ENCODE peak calls at places on chromosomes 5 and 9, in seven cellular contexts. J, N, E, L, F, P and Q are unnamed samples.

GRCh38 chr9:130952065-130952762 is 13.2 kb upstream of the FIBCD1 start:
- DNase-seq in P (no peak), F (no peak), N (no peak), E (no peak), J (no peak), L (no peak), Q (no peak)

GRCh38 chr5:52771343-52772039 is 16.2 kb upstream of the ITGA1 start:
- DNase-seq in F (no peak), E (no peak), J (no peak), N (no peak), L (no peak), P (no peak), Q (no peak)

GRCh38 chr9:87437966-87438365 is 59.7 kb upstream of the DAPK1 start:
- DNase-seq in L (no peak), P (no peak), E (no peak), N (no peak), J (no peak), F (no peak), Q (no peak)

GRCh38 chr5:167294861-167295685 is 996.4 kb upstream of the WWC1 start:
- DNase-seq in N (no peak), J (peak; percentile 95), P (peak; percentile 79), E (no peak), L (peak; percentile 75), F (no peak), Q (peak; percentile 95)

GRCh38 chr5:148788636-148789035 is 37.8 kb upstream of the ADRB2 start:
- DNase-seq in E (no peak), N (no peak), J (peak; percentile 60), F (no peak), P (no peak), L (no peak), Q (no peak)

GRCh38 chr5:71701409-71701808 is 17.7 kb upstream of the CARTPT start:
- DNase-seq in E (no peak), N (no peak), L (no peak), F (no peak), P (no peak), J (no peak), Q (no peak)

GRCh38 chr5:169218862-169219261 is 82.1 kb downstream of the SLIT3 start:
- DNase-seq in F (no peak), E (no peak), N (no peak), L (no peak), P (no peak), J (no peak), Q (no peak)

GRCh38 chr9:31916591-31917223 is 467.7 kb upstream of the ACO1 start:
- DNase-seq in L (no peak), N (no peak), P (no peak), J (peak; percentile 1), E (peak; percentile 43), F (no peak), Q (peak; percentile 6)

GRCh38 chr5:125848746-125849145 is 574.5 kb upstream of the GRAMD2B start:
- DNase-seq in P (no peak), E (no peak), N (no peak), F (no peak), J (no peak), L (no peak), Q (peak; percentile 32)

GRCh38 chr5:107294151-107294550 is 376.6 kb downstream of the EFNA5 start:
- DNase-seq in E (no peak), L (no peak), N (no peak), J (no peak), F (no peak), P (no peak), Q (no peak)

GRCh38 chr5:59184769-59185168 is 601.9 kb downstream of the RAB3C start:
- DNase-seq in N (no peak), E (no peak), F (no peak), L (no peak), P (no peak), J (no peak), Q (no peak)

GRCh38 chr9:96383165-96383939 is at the start of gene SLC35D2:
- DNase-seq in P (peak; percentile 55), L (no peak), F (peak; percentile 68), E (peak; percentile 74), N (no peak), J (peak; percentile 64), Q (peak; percentile 31)

GRCh38 chr5:10792336-10792735 is 31.3 kb upstream of the DAP start:
- DNase-seq in L (no peak), N (no peak), P (no peak), E (no peak), F (no peak), J (no peak), Q (no peak)

GRCh38 chr9:77176106-77176505 is 1.2 kb upstream of the VPS13A start:
- DNase-seq in P (no peak), E (no peak), N (no peak), F (no peak), J (no peak), L (no peak), Q (no peak)

GRCh38 chr9:69190086-69190865 is 16.2 kb downstream of the TJP2 start:
- DNase-seq in E (no peak), P (no peak), N (no peak), L (no peak), J (no peak), F (no peak), Q (no peak)

GRCh38 chr5:61754792-61755191 is 422.7 kb downstream of the ZSWIM6 start:
- DNase-seq in J (no peak), F (no peak), P (no peak), E (no peak), N (no peak), L (no peak), Q (no peak)

GRCh38 chr9:129624947-129625346 is 1.0 kb upstream of the NTMT1 start:
- DNase-seq in F (no peak), N (no peak), J (no peak), P (peak; percentile 49), L (no peak), E (no peak), Q (no peak)

GRCh38 chr5:143456952-143457547 is 53.6 kb upstream of the NR3C1 start:
- DNase-seq in E (no peak), F (no peak), J (peak; percentile 69), N (no peak), P (peak; percentile 72), L (no peak), Q (peak; percentile 54)

GRCh38 chr9:20339611-20340010 is 282.7 kb downstream of the MLLT3 start:
- DNase-seq in J (no peak), E (no peak), F (no peak), L (no peak), P (no peak), N (no peak), Q (no peak)

GRCh38 chr9:124040935-124041816 is 29.6 kb downstream of the LHX2 start:
- DNase-seq in L (no peak), E (peak; percentile 67), J (no peak), F (no peak), N (no peak), P (peak; percentile 31), Q (no peak)

GRCh38 chr5:108141676-108142075 is 240.2 kb downstream of the FBXL17 start:
- DNase-seq in N (no peak), E (no peak), J (peak; percentile 6), F (no peak), L (no peak), P (no peak), Q (peak; percentile 36)

GRCh38 chr9:35267716-35268115 is 105.9 kb downstream of the UNC13B start:
- DNase-seq in P (peak; percentile 74), J (no peak), N (no peak), E (no peak), L (no peak), F (no peak), Q (peak; percentile 22)

GRCh38 chr5:134100283-134101011 is 14.0 kb upstream of the TCF7 start:
- DNase-seq in J (peak; percentile 72), E (peak; percentile 72), L (no peak), F (no peak), P (peak; percentile 86), N (peak; percentile 68), Q (peak; percentile 48)

GRCh38 chr9:111925017-111925770 is 28.6 kb downstream of the UGCG start:
- DNase-seq in J (no peak), F (no peak), P (no peak), L (no peak), E (no peak), N (no peak), Q (no peak)

GRCh38 chr5:157541452-157542118 is 34.0 kb downstream of the ADAM19 start:
- DNase-seq in P (peak; percentile 33), E (no peak), F (no peak), N (no peak), L (no peak), J (no peak), Q (no peak)